ENCODE peak calls at places on chromosomes 7 and 10, in six cellular contexts. T, S, X, K, D and Z are unnamed samples.

GRCh38 chr7:91263359-91264082 is 712 bp upstream of the FZD1 start:
- DNase-seq in T (peak; percentile 24), S (no peak), X (peak; percentile 66), K (peak; percentile 34), D (no peak), Z (no peak)

GRCh38 chr10:113259841-113260240 is 293.0 kb upstream of the HABP2 start:
- DNase-seq in T (no peak), S (no peak), X (no peak), K (no peak), D (no peak), Z (no peak)

GRCh38 chr7:64885520-64886240 is 17.4 kb upstream of the ZNF273 start:
- DNase-seq in T (no peak), S (peak; percentile 68), X (no peak), K (no peak), D (no peak), Z (no peak)

GRCh38 chr10:80166581-80167470 is 34.3 kb downstream of the PLAC9 start:
- DNase-seq in T (no peak), S (no peak), X (no peak), K (no peak), D (no peak), Z (no peak)

GRCh38 chr7:114722562-114722961 is 199.3 kb upstream of the MDFIC start:
- DNase-seq in T (no peak), S (no peak), X (peak; percentile 27), K (no peak), D (no peak), Z (no peak)

GRCh38 chr7:85104432-85105205 is 82.2 kb downstream of the SEMA3D start:
- DNase-seq in T (no peak), S (no peak), X (peak; percentile 84), K (no peak), D (peak; percentile 49), Z (no peak)

GRCh38 chr7:5183155-5183554 is 6.9 kb upstream of the WIPI2 start:
- DNase-seq in T (no peak), S (no peak), X (no peak), K (no peak), D (no peak), Z (no peak)

GRCh38 chr7:155455776-155456516 is 2.0 kb upstream of the EN2 start:
- DNase-seq in T (no peak), S (no peak), X (no peak), K (no peak), D (no peak), Z (no peak)

GRCh38 chr10:33802566-33802965 is 468.1 kb upstream of the NRP1 start:
- DNase-seq in T (no peak), S (no peak), X (no peak), K (no peak), D (no peak), Z (no peak)

GRCh38 chr7:131556055-131556911 is at the start of gene PODXL:
- DNase-seq in T (peak; percentile 55), S (no peak), X (peak; percentile 70), K (peak; percentile 73), D (peak; percentile 74), Z (no peak)

GRCh38 chr10:122658356-122659049 is 41.1 kb downstream of the C10orf120 start:
- DNase-seq in T (no peak), S (no peak), X (no peak), K (no peak), D (no peak), Z (no peak)

GRCh38 chr7:34991938-34992840 is 45.1 kb downstream of the DPY19L1 start:
- DNase-seq in T (no peak), S (no peak), X (peak; percentile 35), K (no peak), D (peak; percentile 14), Z (no peak)

GRCh38 chr7:100132697-100133137 is 6.0 kb downstream of the MBLAC1 start:
- DNase-seq in T (peak; percentile 63), S (no peak), X (peak; percentile 88), K (peak; percentile 70), D (peak; percentile 62), Z (peak; percentile 19)

GRCh38 chr7:114922652-114923402 is 933 bp downstream of the MDFIC start:
- DNase-seq in T (peak; percentile 20), S (no peak), X (peak; percentile 88), K (peak; percentile 54), D (peak; percentile 69), Z (peak; percentile 48)

GRCh38 chr7:84624927-84625326 is 430.3 kb upstream of the SEMA3A start:
- DNase-seq in T (no peak), S (no peak), X (no peak), K (no peak), D (no peak), Z (no peak)

GRCh38 chr7:100801833-100802568 is 25.3 kb downstream of the EPHB4 start:
- DNase-seq in T (peak; percentile 30), S (no peak), X (peak; percentile 98), K (no peak), D (peak; percentile 85), Z (peak; percentile 84)

GRCh38 chr7:4882169-4882741 is 1.3 kb downstream of the RADIL start:
- DNase-seq in T (peak; percentile 28), S (peak; percentile 93), X (peak; percentile 95), K (peak; percentile 28), D (peak; percentile 86), Z (peak; percentile 80)

GRCh38 chr7:29381206-29382094 is 182.2 kb upstream of the PRR15 start:
- DNase-seq in T (no peak), S (no peak), X (no peak), K (no peak), D (no peak), Z (no peak)

GRCh38 chr7:30926323-30926722 is 14.7 kb downstream of the AQP1 start:
- DNase-seq in T (no peak), S (no peak), X (no peak), K (no peak), D (no peak), Z (no peak)

GRCh38 chr10:17386616-17387075 is 67.7 kb downstream of the ST8SIA6 start:
- DNase-seq in T (no peak), S (no peak), X (no peak), K (no peak), D (no peak), Z (no peak)

GRCh38 chr7:33554576-33554975 is 350.8 kb upstream of the BMPER start:
- DNase-seq in T (no peak), S (no peak), X (no peak), K (no peak), D (peak; percentile 11), Z (no peak)

GRCh38 chr7:114917211-114917839 is 4.6 kb upstream of the MDFIC start:
- DNase-seq in T (no peak), S (no peak), X (no peak), K (no peak), D (no peak), Z (no peak)

GRCh38 chr7:21942955-21943354 is 2.7 kb downstream of the CDCA7L start:
- DNase-seq in T (no peak), S (no peak), X (peak; percentile 27), K (no peak), D (no peak), Z (no peak)

GRCh38 chr7:151503902-151504714 is 15.6 kb downstream of the RHEB start:
- DNase-seq in T (no peak), S (no peak), X (peak; percentile 92), K (no peak), D (peak; percentile 96), Z (peak; percentile 84)

GRCh38 chr10:132873395-132873794 is 69.0 kb downstream of the CFAP46 start:
- DNase-seq in T (no peak), S (no peak), X (no peak), K (no peak), D (no peak), Z (no peak)

GRCh38 chr10:76779163-76779820 is 858.3 kb downstream of the KCNMA1 start:
- DNase-seq in T (peak; percentile 12), S (no peak), X (peak; percentile 71), K (no peak), D (peak; percentile 55), Z (peak; percentile 23)

GRCh38 chr7:38476764-38477163 is 154.4 kb downstream of the AMPH start:
- DNase-seq in T (no peak), S (no peak), X (no peak), K (no peak), D (no peak), Z (no peak)

GRCh38 chr10:8919291-8919690 is 864.8 kb downstream of the GATA3 start:
- DNase-seq in T (no peak), S (no peak), X (no peak), K (no peak), D (no peak), Z (no peak)

GRCh38 chr10:110648743-110649651 is 4.9 kb downstream of the RBM20 start:
- DNase-seq in T (no peak), S (no peak), X (peak; percentile 28), K (no peak), D (no peak), Z (no peak)
- TF ChIP-seq CTCF in T (no peak), S (no peak), X (no peak), K (no peak), D (peak; percentile 13), Z (no peak)

GRCh38 chr7:16804674-16805439 is at the start of gene AGR2:
- DNase-seq in T (no peak), S (no peak), X (no peak), K (no peak), D (no peak), Z (no peak)

GRCh38 chr7:16803881-16804673 is 722 bp downstream of the AGR2 start:
- DNase-seq in T (no peak), S (no peak), X (peak; percentile 63), K (no peak), D (no peak), Z (no peak)

GRCh38 chr7:16801579-16801978 is 3.2 kb downstream of the AGR2 start:
- DNase-seq in T (no peak), S (no peak), X (no peak), K (no peak), D (no peak), Z (no peak)

GRCh38 chr7:16795624-16796023 is 9.2 kb downstream of the AGR2 start:
- DNase-seq in T (no peak), S (no peak), X (no peak), K (no peak), D (no peak), Z (no peak)

GRCh38 chr7:16801111-16801542 is 3.7 kb downstream of the AGR2 start:
- DNase-seq in T (no peak), S (no peak), X (peak; percentile 84), K (no peak), D (peak; percentile 60), Z (peak; percentile 5)
- TF ChIP-seq CTCF in T (peak; percentile 72), S (peak; percentile 32), X (peak; percentile 47), K (no peak), D (peak; percentile 70), Z (peak; percentile 61)

GRCh38 chr10:69904533-69904932 is 102.8 kb downstream of the COL13A1 start:
- DNase-seq in T (no peak), S (no peak), X (no peak), K (no peak), D (no peak), Z (no peak)
- TF ChIP-seq CTCF in T (no peak), S (no peak), X (no peak), K (no peak), D (no peak), Z (no peak)

DNA sequence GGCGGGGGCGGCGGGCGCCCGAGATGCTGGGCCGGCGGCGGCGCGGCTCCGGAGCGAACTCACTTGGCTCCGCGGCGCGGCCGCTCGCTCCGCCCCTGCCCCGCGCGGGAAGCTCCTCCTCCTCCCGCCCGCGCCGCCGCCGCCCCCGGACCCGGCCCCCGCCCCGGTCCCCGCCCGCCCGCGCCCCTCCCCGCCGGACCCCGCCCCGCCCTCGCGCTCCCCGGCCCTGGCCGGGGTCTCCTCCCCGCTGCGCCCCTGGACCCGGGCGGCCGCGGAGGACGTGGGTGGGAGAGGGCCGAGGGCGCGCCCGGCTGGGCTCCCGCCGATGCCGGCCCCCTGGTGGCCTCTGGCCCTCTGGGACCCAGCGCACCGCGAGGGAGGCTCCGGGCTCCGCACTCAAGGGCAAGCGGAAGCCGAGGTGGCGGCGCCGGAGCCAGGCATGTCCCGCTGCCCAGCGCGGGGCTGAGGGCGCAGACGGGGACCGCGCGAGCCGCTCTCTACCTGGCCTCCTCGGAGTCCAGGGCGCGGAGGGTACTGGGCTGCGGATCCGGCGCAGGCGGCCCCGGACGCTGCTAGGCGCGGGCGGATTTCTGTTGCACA is at the start of gene TCERG1L:
- DNase-seq in T (peak; percentile 63), S (no peak), X (no peak), K (no peak), D (no peak), Z (no peak)
- TF ChIP-seq CTCF in T (no peak), S (no peak), X (no peak), K (no peak), D (no peak), Z (no peak)